ENCODE peak calls at places on chromosome 13, in six cellular contexts. N is progenitor cell of endocrine pancreas; V is H54; D is activated CD4-positive, alpha-beta T cell treated with anti-CD3 and anti-CD28 coated beads, Interleukin-2, amount 10 ng/mL, durations not matched to agents 7 days and 5 days; K is Caco-2; Z is activated CD8-positive, alpha-beta memory T cell treated with anti-CD3 and anti-CD28 coated beads for 1 hour. F is an unnamed sample.

GRCh38 chr13:95237310-95237870 is 63.9 kb downstream of the ABCC4 start:
- DNase-seq in N (no peak), D (no peak), Z (no peak), K (no peak), V (no peak), F (no peak)

GRCh38 chr13:42394361-42395065 is 122.6 kb downstream of the AKAP11 start:
- DNase-seq in V (no peak), N (no peak), Z (no peak), K (no peak), D (peak), F (no peak)

GRCh38 chr13:35648109-35648508 is 171.6 kb upstream of the MAB21L1 start:
- DNase-seq in K (no peak), D (no peak), Z (no peak), N (no peak), V (no peak), F (no peak)

GRCh38 chr13:46947425-46948191 is 50.8 kb upstream of the HTR2A start:
- DNase-seq in V (no peak), K (no peak), Z (no peak), N (no peak), D (no peak), F (no peak)

GRCh38 chr13:99905224-99905623 is 66.3 kb downstream of the ZIC5 start:
- DNase-seq in V (no peak), Z (no peak), N (no peak), D (no peak), K (no peak), F (no peak)

GRCh38 chr13:20370815-20371421 is 138.8 kb upstream of the GJB6 start:
- DNase-seq in Z (no peak), V (no peak), K (no peak), N (no peak), D (no peak), F (no peak)

GRCh38 chr13:50400035-50400726 is 384.9 kb downstream of the KCNRG start:
- DNase-seq in N (no peak), K (no peak), V (no peak), Z (no peak), D (no peak), F (no peak)

GRCh38 chr13:99322297-99323103 is 15.3 kb upstream of the GPR183 start:
- DNase-seq in V (peak), D (peak), N (no peak), K (no peak), Z (no peak), F (no peak)

GRCh38 chr13:90232291-90232690 is 1115.2 kb upstream of the MIR17HG start:
- DNase-seq in K (no peak), Z (no peak), V (no peak), D (no peak), N (no peak), F (no peak)

GRCh38 chr13:58051807-58052375 is 420.3 kb downstream of the PCDH17 start:
- DNase-seq in Z (no peak), N (no peak), V (no peak), K (no peak), D (no peak), F (no peak)

GRCh38 chr13:29551214-29551613 is 44.3 kb downstream of the SLC7A1 start:
- DNase-seq in D (no peak), K (no peak), V (no peak), N (no peak), Z (no peak), F (no peak)

GRCh38 chr13:75135325-75135825 is 346.6 kb downstream of the TBC1D4 start:
- DNase-seq in K (no peak), V (peak), N (no peak), Z (no peak), D (no peak), F (no peak)

GRCh38 chr13:72782717-72783116 is 784 bp downstream of the PIBF1 start:
- DNase-seq in N (no peak), V (no peak), K (no peak), Z (no peak), D (no peak), F (no peak)

GRCh38 chr13:113033498-113033897 is 64.5 kb downstream of the MCF2L start:
- DNase-seq in Z (no peak), K (no peak), D (no peak), N (no peak), V (no peak), F (no peak)

GRCh38 chr13:29595380-29596063 is at the start of gene SLC7A1:
- DNase-seq in D (peak), V (peak), K (peak), Z (peak), N (peak), F (no peak)

GRCh38 chr13:93522486-93522885 is 295.9 kb downstream of the GPC6 start:
- DNase-seq in Z (no peak), N (no peak), V (no peak), D (no peak), K (no peak), F (no peak)

GRCh38 chr13:102548811-102549210 is 48.0 kb upstream of the TPP2 start:
- DNase-seq in K (no peak), Z (no peak), V (no peak), D (no peak), N (no peak), F (no peak)

GRCh38 chr13:33940898-33941297 is 122.9 kb downstream of the RFC3 start:
- DNase-seq in K (no peak), V (no peak), D (no peak), Z (no peak), N (no peak), F (no peak)

GRCh38 chr13:51778407-51778806 is 25.6 kb downstream of the DHRS12 start:
- DNase-seq in D (no peak), Z (no peak), V (no peak), K (no peak), N (no peak), F (no peak)

GRCh38 chr13:74450525-74450845 is 316.3 kb upstream of the KLF12 start:
- DNase-seq in N (no peak), K (no peak), V (no peak), Z (no peak), D (no peak), F (no peak)

GRCh38 chr13:108933061-108933460 is 303.6 kb downstream of the MYO16 start:
- DNase-seq in D (no peak), N (no peak), V (no peak), Z (no peak), K (no peak), F (no peak)

GRCh38 chr13:93603043-93603442 is 376.4 kb downstream of the GPC6 start:
- DNase-seq in K (no peak), V (peak), N (no peak), D (no peak), Z (no peak), F (no peak)

GRCh38 chr13:36872621-36873020 is 47.4 kb downstream of the SMAD9 start:
- DNase-seq in K (no peak), Z (no peak), D (no peak), V (no peak), N (no peak), F (no peak)

GRCh38 chr13:98263841-98264240 is 86.8 kb upstream of the RNF113B start:
- DNase-seq in Z (no peak), N (no peak), K (no peak), D (no peak), V (no peak), F (no peak)

GRCh38 chr13:67148219-67148583 is 81.9 kb downstream of the PCDH9 start:
- DNase-seq in D (no peak), K (no peak), N (no peak), Z (no peak), V (no peak), F (no peak)

GRCh38 chr13:31859546-31859945 is 120.2 kb downstream of the RXFP2 start:
- DNase-seq in N (no peak), K (no peak), Z (no peak), V (no peak), D (no peak), F (no peak)

GRCh38 chr13:44159633-44160279 is 213.9 kb upstream of the SERP2 start:
- DNase-seq in V (peak), D (no peak), N (no peak), K (no peak), Z (no peak), F (no peak)

GRCh38 chr13:97879646-97880297 is 73.7 kb upstream of the IPO5 start:
- DNase-seq in K (no peak), D (no peak), N (no peak), Z (no peak), V (peak), F (peak)

GRCh38 chr13:95145587-95145986 is 155.7 kb downstream of the ABCC4 start:
- DNase-seq in N (no peak), V (no peak), K (no peak), Z (no peak), D (no peak), F (no peak)

GRCh38 chr13:43100667-43101066 is 77.3 kb downstream of the DNAJC15 start:
- DNase-seq in V (no peak), N (no peak), K (no peak), Z (no peak), D (no peak), F (no peak)

GRCh38 chr13:78478183-78478582 is 125.2 kb downstream of the POU4F1 start:
- DNase-seq in N (no peak), V (no peak), Z (no peak), D (no peak), K (no peak), F (peak)

GRCh38 chr13:82747331-82747730 is 1134.9 kb downstream of the SLITRK1 start:
- DNase-seq in Z (no peak), V (no peak), D (no peak), K (no peak), N (no peak), F (peak)

GRCh38 chr13:102757006-102757405 is 16.6 kb downstream of the TEX30 start:
- DNase-seq in Z (no peak), N (no peak), K (no peak), V (no peak), D (no peak), F (no peak)

GRCh38 chr13:94703721-94704314 is 8.5 kb downstream of the SOX21 start:
- DNase-seq in V (no peak), D (no peak), K (no peak), N (no peak), Z (no peak), F (no peak)

GRCh38 chr13:23739597-23739996 is 149.6 kb downstream of the MIPEP start:
- DNase-seq in D (no peak), N (no peak), K (no peak), Z (no peak), V (no peak), F (no peak)

GRCh38 chr13:25687622-25688225 is 315.9 kb downstream of the ATP8A2 start:
- DNase-seq in N (no peak), D (no peak), Z (no peak), V (no peak), K (no peak), F (no peak)